ENCODE peak calls at places on chromosomes 1 and 21, in nine cellular contexts. One of them, this sample, is unnamed.

GRCh38 chr1:85502625-85503083 is 37.7 kb upstream of the DDAH1 start:
- DNase-seq in midbrain: peak; percentile 11
- DNase-seq in neural crest cell: peak; percentile 40
- DNase-seq in astrocyte of the hippocampus: peak; percentile 56
- DNase-seq in heart right ventricle: no peak
- DNase-seq in activated effector memory CD4-positive, alpha-beta T cell treated with Interleukin-2 at 50 U/mL for 16 hours: no peak
- DNase-seq in glutamatergic neuron: no peak
- DNase-seq in IMR-90: peak; percentile 85
- DNase-seq in stimulated activated CD4-positive, alpha-beta T cell treated with anti-CD3 and anti-CD28 coated beads, TNF-alpha, amount 100 ng/mL, for 1 hour: no peak
- DNase-seq in this sample: peak; percentile 84

GRCh38 chr1:65265296-65266271 is 43.8 kb upstream of the DNAJC6 start:
- DNase-seq in midbrain: peak; percentile 72
- DNase-seq in astrocyte of the hippocampus: peak; percentile 71
- DNase-seq in activated effector memory CD4-positive, alpha-beta T cell treated with Interleukin-2 at 50 U/mL for 16 hours: peak; percentile 8
- DNase-seq in glutamatergic neuron: peak; percentile 67
- DNase-seq in IMR-90: no peak
- DNase-seq in neural crest cell: peak; percentile 52
- DNase-seq in stimulated activated CD4-positive, alpha-beta T cell treated with anti-CD3 and anti-CD28 coated beads, TNF-alpha, amount 100 ng/mL, for 1 hour: no peak
- DNase-seq in heart right ventricle: peak; percentile 45
- DNase-seq in this sample: peak; percentile 47

GRCh38 chr1:26861286-26861701 is 1.7 kb upstream of the SFN start:
- DNase-seq in IMR-90: peak; percentile 46
- DNase-seq in stimulated activated CD4-positive, alpha-beta T cell treated with anti-CD3 and anti-CD28 coated beads, TNF-alpha, amount 100 ng/mL, for 1 hour: no peak
- DNase-seq in activated effector memory CD4-positive, alpha-beta T cell treated with Interleukin-2 at 50 U/mL for 16 hours: no peak
- DNase-seq in astrocyte of the hippocampus: peak; percentile 35
- DNase-seq in midbrain: no peak
- DNase-seq in glutamatergic neuron: no peak
- DNase-seq in neural crest cell: no peak
- DNase-seq in heart right ventricle: no peak
- DNase-seq in this sample: peak; percentile 31

GRCh38 chr1:38783659-38784229 is 75.8 kb downstream of the RRAGC start:
- DNase-seq in neural crest cell: no peak
- DNase-seq in stimulated activated CD4-positive, alpha-beta T cell treated with anti-CD3 and anti-CD28 coated beads, TNF-alpha, amount 100 ng/mL, for 1 hour: no peak
- DNase-seq in astrocyte of the hippocampus: peak; percentile 12
- DNase-seq in activated effector memory CD4-positive, alpha-beta T cell treated with Interleukin-2 at 50 U/mL for 16 hours: no peak
- DNase-seq in midbrain: no peak
- DNase-seq in heart right ventricle: no peak
- DNase-seq in glutamatergic neuron: peak; percentile 91
- DNase-seq in IMR-90: no peak
- DNase-seq in this sample: no peak

GRCh38 chr1:64686828-64687724 is 57.8 kb upstream of the RAVER2 start:
- DNase-seq in glutamatergic neuron: no peak
- DNase-seq in astrocyte of the hippocampus: peak; percentile 73
- DNase-seq in activated effector memory CD4-positive, alpha-beta T cell treated with Interleukin-2 at 50 U/mL for 16 hours: no peak
- DNase-seq in IMR-90: peak; percentile 65
- DNase-seq in midbrain: peak; percentile 52
- DNase-seq in stimulated activated CD4-positive, alpha-beta T cell treated with anti-CD3 and anti-CD28 coated beads, TNF-alpha, amount 100 ng/mL, for 1 hour: no peak
- DNase-seq in heart right ventricle: no peak
- DNase-seq in neural crest cell: peak; percentile 9
- DNase-seq in this sample: peak; percentile 73

GRCh38 chr1:22133247-22133927 is 9.5 kb downstream of the WNT4 start:
- DNase-seq in astrocyte of the hippocampus: no peak
- DNase-seq in glutamatergic neuron: no peak
- DNase-seq in midbrain: no peak
- DNase-seq in stimulated activated CD4-positive, alpha-beta T cell treated with anti-CD3 and anti-CD28 coated beads, TNF-alpha, amount 100 ng/mL, for 1 hour: no peak
- DNase-seq in activated effector memory CD4-positive, alpha-beta T cell treated with Interleukin-2 at 50 U/mL for 16 hours: no peak
- DNase-seq in IMR-90: no peak
- DNase-seq in heart right ventricle: no peak
- DNase-seq in neural crest cell: no peak
- DNase-seq in this sample: no peak

GRCh38 chr1:20366766-20367602 is 76.3 kb downstream of the VWA5B1 start:
- DNase-seq in neural crest cell: peak; percentile 46
- DNase-seq in activated effector memory CD4-positive, alpha-beta T cell treated with Interleukin-2 at 50 U/mL for 16 hours: no peak
- DNase-seq in IMR-90: peak; percentile 45
- DNase-seq in heart right ventricle: peak; percentile 41
- DNase-seq in astrocyte of the hippocampus: peak; percentile 77
- DNase-seq in midbrain: peak; percentile 13
- DNase-seq in stimulated activated CD4-positive, alpha-beta T cell treated with anti-CD3 and anti-CD28 coated beads, TNF-alpha, amount 100 ng/mL, for 1 hour: no peak
- DNase-seq in glutamatergic neuron: peak; percentile 81
- DNase-seq in this sample: peak; percentile 19

GRCh38 chr1:87402192-87403046 is 73.7 kb downstream of the LMO4 start:
- DNase-seq in activated effector memory CD4-positive, alpha-beta T cell treated with Interleukin-2 at 50 U/mL for 16 hours: no peak
- DNase-seq in neural crest cell: no peak
- DNase-seq in midbrain: no peak
- DNase-seq in heart right ventricle: no peak
- DNase-seq in stimulated activated CD4-positive, alpha-beta T cell treated with anti-CD3 and anti-CD28 coated beads, TNF-alpha, amount 100 ng/mL, for 1 hour: no peak
- DNase-seq in IMR-90: peak; percentile 81
- DNase-seq in glutamatergic neuron: no peak
- DNase-seq in astrocyte of the hippocampus: peak; percentile 53
- DNase-seq in this sample: no peak

GRCh38 chr1:80892452-80892995 is 908.2 kb upstream of the ADGRL2 start:
- DNase-seq in midbrain: no peak
- DNase-seq in activated effector memory CD4-positive, alpha-beta T cell treated with Interleukin-2 at 50 U/mL for 16 hours: no peak
- DNase-seq in neural crest cell: no peak
- DNase-seq in stimulated activated CD4-positive, alpha-beta T cell treated with anti-CD3 and anti-CD28 coated beads, TNF-alpha, amount 100 ng/mL, for 1 hour: no peak
- DNase-seq in astrocyte of the hippocampus: peak; percentile 9
- DNase-seq in IMR-90: peak; percentile 4
- DNase-seq in heart right ventricle: no peak
- DNase-seq in glutamatergic neuron: no peak
- DNase-seq in this sample: no peak

GRCh38 chr1:152198982-152199381 is 25.0 kb downstream of the HRNR start:
- DNase-seq in IMR-90: no peak
- DNase-seq in neural crest cell: no peak
- DNase-seq in astrocyte of the hippocampus: no peak
- DNase-seq in glutamatergic neuron: no peak
- DNase-seq in activated effector memory CD4-positive, alpha-beta T cell treated with Interleukin-2 at 50 U/mL for 16 hours: no peak
- DNase-seq in midbrain: no peak
- DNase-seq in stimulated activated CD4-positive, alpha-beta T cell treated with anti-CD3 and anti-CD28 coated beads, TNF-alpha, amount 100 ng/mL, for 1 hour: no peak
- DNase-seq in heart right ventricle: no peak
- DNase-seq in this sample: no peak

GRCh38 chr1:167707942-167708341 is 13.8 kb upstream of the MPZL1 start:
- DNase-seq in activated effector memory CD4-positive, alpha-beta T cell treated with Interleukin-2 at 50 U/mL for 16 hours: no peak
- DNase-seq in neural crest cell: no peak
- DNase-seq in glutamatergic neuron: no peak
- DNase-seq in midbrain: no peak
- DNase-seq in astrocyte of the hippocampus: no peak
- DNase-seq in stimulated activated CD4-positive, alpha-beta T cell treated with anti-CD3 and anti-CD28 coated beads, TNF-alpha, amount 100 ng/mL, for 1 hour: no peak
- DNase-seq in IMR-90: no peak
- DNase-seq in heart right ventricle: no peak
- DNase-seq in this sample: no peak

GRCh38 chr1:220321758-220322157 is 49.5 kb upstream of the RAB3GAP2 start:
- DNase-seq in stimulated activated CD4-positive, alpha-beta T cell treated with anti-CD3 and anti-CD28 coated beads, TNF-alpha, amount 100 ng/mL, for 1 hour: no peak
- DNase-seq in neural crest cell: no peak
- DNase-seq in astrocyte of the hippocampus: no peak
- DNase-seq in IMR-90: no peak
- DNase-seq in glutamatergic neuron: no peak
- DNase-seq in heart right ventricle: no peak
- DNase-seq in activated effector memory CD4-positive, alpha-beta T cell treated with Interleukin-2 at 50 U/mL for 16 hours: no peak
- DNase-seq in midbrain: no peak
- DNase-seq in this sample: no peak

GRCh38 chr1:76872944-76873343 is 5.7 kb downstream of the ST6GALNAC5 start:
- DNase-seq in midbrain: no peak
- DNase-seq in heart right ventricle: no peak
- DNase-seq in astrocyte of the hippocampus: no peak
- DNase-seq in IMR-90: no peak
- DNase-seq in neural crest cell: no peak
- DNase-seq in glutamatergic neuron: no peak
- DNase-seq in stimulated activated CD4-positive, alpha-beta T cell treated with anti-CD3 and anti-CD28 coated beads, TNF-alpha, amount 100 ng/mL, for 1 hour: no peak
- DNase-seq in activated effector memory CD4-positive, alpha-beta T cell treated with Interleukin-2 at 50 U/mL for 16 hours: no peak
- DNase-seq in this sample: no peak

GRCh38 chr1:7886346-7886745 is 33.5 kb upstream of the UTS2 start:
- DNase-seq in neural crest cell: no peak
- DNase-seq in stimulated activated CD4-positive, alpha-beta T cell treated with anti-CD3 and anti-CD28 coated beads, TNF-alpha, amount 100 ng/mL, for 1 hour: no peak
- DNase-seq in astrocyte of the hippocampus: peak; percentile 83
- DNase-seq in midbrain: peak; percentile 4
- DNase-seq in glutamatergic neuron: no peak
- DNase-seq in IMR-90: peak; percentile 14
- DNase-seq in heart right ventricle: no peak
- DNase-seq in activated effector memory CD4-positive, alpha-beta T cell treated with Interleukin-2 at 50 U/mL for 16 hours: no peak
- DNase-seq in this sample: no peak

GRCh38 chr1:154935749-154936415 is 637 bp downstream of the PMVK start:
- DNase-seq in heart right ventricle: no peak
- DNase-seq in midbrain: no peak
- DNase-seq in IMR-90: no peak
- DNase-seq in glutamatergic neuron: no peak
- DNase-seq in neural crest cell: no peak
- DNase-seq in stimulated activated CD4-positive, alpha-beta T cell treated with anti-CD3 and anti-CD28 coated beads, TNF-alpha, amount 100 ng/mL, for 1 hour: no peak
- DNase-seq in astrocyte of the hippocampus: no peak
- DNase-seq in activated effector memory CD4-positive, alpha-beta T cell treated with Interleukin-2 at 50 U/mL for 16 hours: peak; percentile 31
- DNase-seq in this sample: no peak

GRCh38 chr1:72003092-72003491 is 279.2 kb downstream of the NEGR1 start:
- DNase-seq in stimulated activated CD4-positive, alpha-beta T cell treated with anti-CD3 and anti-CD28 coated beads, TNF-alpha, amount 100 ng/mL, for 1 hour: no peak
- DNase-seq in IMR-90: no peak
- DNase-seq in activated effector memory CD4-positive, alpha-beta T cell treated with Interleukin-2 at 50 U/mL for 16 hours: no peak
- DNase-seq in astrocyte of the hippocampus: no peak
- DNase-seq in midbrain: no peak
- DNase-seq in neural crest cell: no peak
- DNase-seq in heart right ventricle: no peak
- DNase-seq in glutamatergic neuron: no peak
- DNase-seq in this sample: no peak

GRCh38 chr1:1200876-1201810 is 5.2 kb downstream of the TNFRSF18 start:
- DNase-seq in midbrain: no peak
- DNase-seq in activated effector memory CD4-positive, alpha-beta T cell treated with Interleukin-2 at 50 U/mL for 16 hours: peak; percentile 76
- DNase-seq in glutamatergic neuron: peak; percentile 50
- DNase-seq in stimulated activated CD4-positive, alpha-beta T cell treated with anti-CD3 and anti-CD28 coated beads, TNF-alpha, amount 100 ng/mL, for 1 hour: peak; percentile 89
- DNase-seq in astrocyte of the hippocampus: peak; percentile 76
- DNase-seq in IMR-90: peak; percentile 63
- DNase-seq in neural crest cell: no peak
- DNase-seq in heart right ventricle: peak; percentile 56
- DNase-seq in this sample: peak; percentile 49

GRCh38 chr21:33993286-33994231 is 78.0 kb upstream of the ATP5PO start:
- DNase-seq in neural crest cell: no peak
- DNase-seq in IMR-90: no peak
- DNase-seq in midbrain: no peak
- DNase-seq in stimulated activated CD4-positive, alpha-beta T cell treated with anti-CD3 and anti-CD28 coated beads, TNF-alpha, amount 100 ng/mL, for 1 hour: no peak
- DNase-seq in heart right ventricle: no peak
- DNase-seq in astrocyte of the hippocampus: no peak
- DNase-seq in activated effector memory CD4-positive, alpha-beta T cell treated with Interleukin-2 at 50 U/mL for 16 hours: no peak
- DNase-seq in glutamatergic neuron: no peak
- DNase-seq in this sample: no peak

GRCh38 chr1:22428672-22429071 is 23.0 kb upstream of the ZBTB40 start:
- DNase-seq in activated effector memory CD4-positive, alpha-beta T cell treated with Interleukin-2 at 50 U/mL for 16 hours: no peak
- DNase-seq in glutamatergic neuron: no peak
- DNase-seq in midbrain: peak; percentile 1
- DNase-seq in heart right ventricle: no peak
- DNase-seq in stimulated activated CD4-positive, alpha-beta T cell treated with anti-CD3 and anti-CD28 coated beads, TNF-alpha, amount 100 ng/mL, for 1 hour: no peak
- DNase-seq in astrocyte of the hippocampus: peak; percentile 46
- DNase-seq in neural crest cell: no peak
- DNase-seq in IMR-90: peak; percentile 59
- DNase-seq in this sample: peak; percentile 72

GRCh38 chr21:37848721-37849490 is 67.4 kb downstream of the KCNJ6 start:
- DNase-seq in neural crest cell: no peak
- DNase-seq in activated effector memory CD4-positive, alpha-beta T cell treated with Interleukin-2 at 50 U/mL for 16 hours: no peak
- DNase-seq in heart right ventricle: no peak
- DNase-seq in stimulated activated CD4-positive, alpha-beta T cell treated with anti-CD3 and anti-CD28 coated beads, TNF-alpha, amount 100 ng/mL, for 1 hour: no peak
- DNase-seq in IMR-90: no peak
- DNase-seq in astrocyte of the hippocampus: peak; percentile 32
- DNase-seq in midbrain: no peak
- DNase-seq in glutamatergic neuron: no peak
- DNase-seq in this sample: peak; percentile 16

GRCh38 chr1:68375919-68376318 is 73.8 kb downstream of the RPE65 start:
- DNase-seq in neural crest cell: no peak
- DNase-seq in activated effector memory CD4-positive, alpha-beta T cell treated with Interleukin-2 at 50 U/mL for 16 hours: no peak
- DNase-seq in heart right ventricle: no peak
- DNase-seq in astrocyte of the hippocampus: peak; percentile 56
- DNase-seq in IMR-90: peak; percentile 33
- DNase-seq in midbrain: peak; percentile 8
- DNase-seq in glutamatergic neuron: no peak
- DNase-seq in stimulated activated CD4-positive, alpha-beta T cell treated with anti-CD3 and anti-CD28 coated beads, TNF-alpha, amount 100 ng/mL, for 1 hour: no peak
- DNase-seq in this sample: no peak

GRCh38 chr1:152960452-152961044 is 9.9 kb upstream of the SPRR4 start:
- DNase-seq in glutamatergic neuron: no peak
- DNase-seq in activated effector memory CD4-positive, alpha-beta T cell treated with Interleukin-2 at 50 U/mL for 16 hours: no peak
- DNase-seq in neural crest cell: no peak
- DNase-seq in midbrain: no peak
- DNase-seq in heart right ventricle: no peak
- DNase-seq in stimulated activated CD4-positive, alpha-beta T cell treated with anti-CD3 and anti-CD28 coated beads, TNF-alpha, amount 100 ng/mL, for 1 hour: no peak
- DNase-seq in astrocyte of the hippocampus: no peak
- DNase-seq in IMR-90: no peak
- DNase-seq in this sample: no peak

GRCh38 chr21:36134820-36135390 is at the start of gene CBR3:
- DNase-seq in midbrain: peak; percentile 33
- DNase-seq in stimulated activated CD4-positive, alpha-beta T cell treated with anti-CD3 and anti-CD28 coated beads, TNF-alpha, amount 100 ng/mL, for 1 hour: no peak
- DNase-seq in glutamatergic neuron: peak; percentile 49
- DNase-seq in astrocyte of the hippocampus: peak; percentile 71
- DNase-seq in neural crest cell: peak; percentile 23
- DNase-seq in activated effector memory CD4-positive, alpha-beta T cell treated with Interleukin-2 at 50 U/mL for 16 hours: peak; percentile 43
- DNase-seq in IMR-90: peak; percentile 41
- DNase-seq in heart right ventricle: peak; percentile 68
- DNase-seq in this sample: peak; percentile 48

GRCh38 chr1:178417858-178418257 is 78.9 kb downstream of the CLEC20A start:
- DNase-seq in astrocyte of the hippocampus: peak; percentile 34
- DNase-seq in stimulated activated CD4-positive, alpha-beta T cell treated with anti-CD3 and anti-CD28 coated beads, TNF-alpha, amount 100 ng/mL, for 1 hour: no peak
- DNase-seq in midbrain: no peak
- DNase-seq in glutamatergic neuron: no peak
- DNase-seq in activated effector memory CD4-positive, alpha-beta T cell treated with Interleukin-2 at 50 U/mL for 16 hours: no peak
- DNase-seq in IMR-90: peak; percentile 91
- DNase-seq in heart right ventricle: no peak
- DNase-seq in neural crest cell: no peak
- DNase-seq in this sample: no peak

GRCh38 chr1:115641762-115642167 is at the start of gene VANGL1:
- DNase-seq in activated effector memory CD4-positive, alpha-beta T cell treated with Interleukin-2 at 50 U/mL for 16 hours: no peak
- DNase-seq in IMR-90: peak; percentile 49
- DNase-seq in neural crest cell: peak; percentile 48
- DNase-seq in stimulated activated CD4-positive, alpha-beta T cell treated with anti-CD3 and anti-CD28 coated beads, TNF-alpha, amount 100 ng/mL, for 1 hour: no peak
- DNase-seq in glutamatergic neuron: peak; percentile 77
- DNase-seq in midbrain: no peak
- DNase-seq in heart right ventricle: peak; percentile 81
- DNase-seq in astrocyte of the hippocampus: peak; percentile 90
- DNase-seq in this sample: peak; percentile 83

GRCh38 chr1:154746620-154747299 is 123.3 kb downstream of the KCNN3 start:
- DNase-seq in activated effector memory CD4-positive, alpha-beta T cell treated with Interleukin-2 at 50 U/mL for 16 hours: no peak
- DNase-seq in midbrain: no peak
- DNase-seq in IMR-90: no peak
- DNase-seq in glutamatergic neuron: no peak
- DNase-seq in stimulated activated CD4-positive, alpha-beta T cell treated with anti-CD3 and anti-CD28 coated beads, TNF-alpha, amount 100 ng/mL, for 1 hour: no peak
- DNase-seq in heart right ventricle: no peak
- DNase-seq in astrocyte of the hippocampus: no peak
- DNase-seq in neural crest cell: no peak
- DNase-seq in this sample: no peak

GRCh38 chr1:12251442-12251841 is 21.6 kb downstream of the VPS13D start:
- DNase-seq in glutamatergic neuron: no peak
- DNase-seq in stimulated activated CD4-positive, alpha-beta T cell treated with anti-CD3 and anti-CD28 coated beads, TNF-alpha, amount 100 ng/mL, for 1 hour: no peak
- DNase-seq in IMR-90: peak; percentile 82
- DNase-seq in astrocyte of the hippocampus: peak; percentile 54
- DNase-seq in activated effector memory CD4-positive, alpha-beta T cell treated with Interleukin-2 at 50 U/mL for 16 hours: no peak
- DNase-seq in neural crest cell: no peak
- DNase-seq in heart right ventricle: no peak
- DNase-seq in midbrain: no peak
- DNase-seq in this sample: no peak

GRCh38 chr1:17594690-17595601 is 55.4 kb downstream of the ARHGEF10L start:
- DNase-seq in midbrain: no peak
- DNase-seq in astrocyte of the hippocampus: no peak
- DNase-seq in stimulated activated CD4-positive, alpha-beta T cell treated with anti-CD3 and anti-CD28 coated beads, TNF-alpha, amount 100 ng/mL, for 1 hour: no peak
- DNase-seq in activated effector memory CD4-positive, alpha-beta T cell treated with Interleukin-2 at 50 U/mL for 16 hours: no peak
- DNase-seq in heart right ventricle: no peak
- DNase-seq in glutamatergic neuron: no peak
- DNase-seq in neural crest cell: no peak
- DNase-seq in IMR-90: no peak
- DNase-seq in this sample: no peak

GRCh38 chr1:153888518-153888917 is 34.3 kb downstream of the GATAD2B start:
- DNase-seq in neural crest cell: no peak
- DNase-seq in stimulated activated CD4-positive, alpha-beta T cell treated with anti-CD3 and anti-CD28 coated beads, TNF-alpha, amount 100 ng/mL, for 1 hour: no peak
- DNase-seq in activated effector memory CD4-positive, alpha-beta T cell treated with Interleukin-2 at 50 U/mL for 16 hours: no peak
- DNase-seq in astrocyte of the hippocampus: no peak
- DNase-seq in heart right ventricle: no peak
- DNase-seq in glutamatergic neuron: no peak
- DNase-seq in midbrain: no peak
- DNase-seq in IMR-90: peak; percentile 16
- DNase-seq in this sample: peak; percentile 30

GRCh38 chr1:11158720-11159321 is 30.3 kb upstream of the ANGPTL7 start:
- DNase-seq in glutamatergic neuron: no peak
- DNase-seq in astrocyte of the hippocampus: peak; percentile 76
- DNase-seq in midbrain: peak; percentile 19
- DNase-seq in activated effector memory CD4-positive, alpha-beta T cell treated with Interleukin-2 at 50 U/mL for 16 hours: no peak
- DNase-seq in neural crest cell: no peak
- DNase-seq in IMR-90: peak; percentile 97
- DNase-seq in heart right ventricle: no peak
- DNase-seq in stimulated activated CD4-positive, alpha-beta T cell treated with anti-CD3 and anti-CD28 coated beads, TNF-alpha, amount 100 ng/mL, for 1 hour: no peak
- DNase-seq in this sample: peak; percentile 70

GRCh38 chr1:195745170-195746009 is 862.9 kb downstream of the KCNT2 start:
- DNase-seq in IMR-90: peak; percentile 61
- DNase-seq in heart right ventricle: no peak
- DNase-seq in midbrain: no peak
- DNase-seq in activated effector memory CD4-positive, alpha-beta T cell treated with Interleukin-2 at 50 U/mL for 16 hours: no peak
- DNase-seq in astrocyte of the hippocampus: no peak
- DNase-seq in stimulated activated CD4-positive, alpha-beta T cell treated with anti-CD3 and anti-CD28 coated beads, TNF-alpha, amount 100 ng/mL, for 1 hour: no peak
- DNase-seq in glutamatergic neuron: no peak
- DNase-seq in neural crest cell: no peak
- DNase-seq in this sample: no peak